ENCODE peak calls at places on chromosomes 5 and 9, in seven cellular contexts. G is fibroblast of lung; Z is GM23338; O is coronary artery; N is mammary epithelial cell; I is A549; J is CD4-positive, CD25-positive, alpha-beta regulatory T cell. B is an unnamed sample.

GRCh38 chr5:103120607-103121200 is 603 bp downstream of the PPIP5K2 start:
- DNase-seq in G (peak; percentile 19), Z (peak; percentile 39), O (no peak), N (peak; percentile 9), I (no peak), J (no peak), B (no peak)

GRCh38 chr9:128587453-128587852 is 35.1 kb downstream of the SPTAN1 start:
- DNase-seq in G (no peak), Z (no peak), O (no peak), N (no peak), I (no peak), J (peak; percentile 25), B (no peak)

GRCh38 chr5:1476967-1477310 is 31.7 kb upstream of the SLC6A3 start:
- DNase-seq in G (no peak), Z (no peak), O (no peak), N (no peak), I (no peak), J (no peak), B (no peak)

GRCh38 chr5:108216890-108217289 is 165.0 kb downstream of the FBXL17 start:
- DNase-seq in G (peak; percentile 86), Z (no peak), O (no peak), N (peak; percentile 20), I (peak; percentile 37), J (no peak), B (no peak)

GRCh38 chr5:154196955-154197652 is 6.6 kb downstream of the GALNT10 start:
- DNase-seq in G (peak; percentile 79), Z (peak; percentile 51), O (no peak), N (no peak), I (peak; percentile 51), J (no peak), B (no peak)

GRCh38 chr9:79542735-79543504 is 28.8 kb upstream of the TLE4 start:
- DNase-seq in G (no peak), Z (no peak), O (no peak), N (no peak), I (no peak), J (no peak), B (no peak)

GRCh38 chr5:55222819-55223124 is 4.3 kb downstream of the MCIDAS start:
- DNase-seq in G (no peak), Z (no peak), O (no peak), N (no peak), I (no peak), J (no peak), B (no peak)

GRCh38 chr5:43602818-43603534 is at the start of gene NNT:
- DNase-seq in G (peak; percentile 59), Z (peak; percentile 83), O (peak; percentile 79), N (peak; percentile 42), I (peak; percentile 55), J (peak; percentile 78), B (peak; percentile 78)

GRCh38 chr9:93622725-93623124 is 46.3 kb downstream of the PHF2 start:
- DNase-seq in G (no peak), Z (no peak), O (no peak), N (no peak), I (no peak), J (no peak), B (no peak)

GRCh38 chr5:125835293-125836172 is 587.7 kb upstream of the GRAMD2B start:
- DNase-seq in G (peak; percentile 51), Z (peak; percentile 83), O (no peak), N (no peak), I (peak; percentile 31), J (no peak), B (no peak)

GRCh38 chr9:87836951-87837715 is 45.5 kb upstream of the SPATA31E1 start:
- DNase-seq in G (peak; percentile 37), Z (no peak), O (no peak), N (no peak), I (no peak), J (no peak), B (no peak)

GRCh38 chr5:142000709-142001484 is 11.9 kb downstream of the GNPDA1 start:
- DNase-seq in G (no peak), Z (peak; percentile 50), O (no peak), N (no peak), I (peak; percentile 34), J (no peak), B (no peak)

DNA sequence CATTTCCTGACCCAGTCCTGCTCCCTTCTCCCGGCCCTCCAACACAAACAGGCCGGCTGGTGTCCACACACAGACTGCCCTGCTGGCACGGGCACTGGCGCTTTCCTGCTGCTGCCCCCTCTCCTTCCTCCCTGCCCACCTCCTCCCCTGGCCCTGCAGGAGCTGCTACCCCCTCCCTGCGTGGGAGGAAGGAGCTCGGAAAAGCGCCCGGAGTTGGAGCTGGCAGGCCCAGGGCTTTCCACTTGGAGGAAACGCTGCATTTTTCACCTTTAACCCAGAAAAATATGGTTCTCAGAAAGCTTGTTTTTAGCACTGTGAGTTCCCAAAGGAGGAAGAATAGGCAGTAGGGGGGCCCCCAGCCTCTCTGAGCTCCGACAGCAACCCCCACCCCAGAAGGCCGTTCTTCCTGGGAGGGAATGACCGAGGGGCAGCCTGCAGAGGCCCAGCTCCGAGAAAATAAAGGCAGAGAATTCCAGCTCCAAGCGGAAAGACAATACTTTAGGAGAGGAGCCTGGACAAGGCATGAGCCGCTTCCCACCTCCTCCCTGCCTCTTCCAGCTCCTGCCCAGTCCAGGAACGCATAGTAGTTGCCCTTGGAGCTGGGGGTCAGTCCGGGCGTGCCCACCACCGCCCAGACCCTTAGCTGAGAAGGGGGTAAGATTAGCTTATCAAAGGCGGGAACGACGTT is 88.9 kb downstream of the LIFR start:
- DNase-seq in G (peak; percentile 66), Z (no peak), O (peak; percentile 92), N (no peak), I (no peak), J (no peak), B (peak; percentile 96)
- H3K4me3 ChIP-seq in G (peak overlapping the region; percentile 25), Z (no peak overlapping the region), O (peak overlapping the region; percentile 54), N (no peak overlapping the region), I (no peak overlapping the region), J (no peak overlapping the region), B (peak overlapping the region; percentile 19)

GRCh38 chr5:77937015-77937908 is 161.1 kb upstream of the TBCA start:
- DNase-seq in G (no peak), Z (no peak), O (no peak), N (no peak), I (no peak), J (no peak), B (no peak)

GRCh38 chr5:77935516-77936364 is 159.6 kb upstream of the TBCA start:
- DNase-seq in G (peak; percentile 17), Z (no peak), O (no peak), N (no peak), I (no peak), J (no peak), B (no peak)

GRCh38 chr5:77936365-77936693 is 160.2 kb upstream of the TBCA start:
- DNase-seq in G (no peak), Z (no peak), O (no peak), N (no peak), I (no peak), J (no peak), B (no peak)
- H3K27ac ChIP-seq in G (no peak overlapping the region), Z (no peak overlapping the region), O (no peak overlapping the region), N (no peak overlapping the region), I (no peak overlapping the region), J (no peak overlapping the region), B (no peak overlapping the region)

GRCh38 chr9:123509646-123510045 is 153.6 kb downstream of the CRB2 start:
- DNase-seq in G (no peak), Z (no peak), O (no peak), N (no peak), I (no peak), J (no peak), B (no peak)

GRCh38 chr9:123511326-123511974 is 155.5 kb downstream of the CRB2 start:
- DNase-seq in G (no peak), Z (no peak), O (no peak), N (no peak), I (no peak), J (no peak), B (no peak)

GRCh38 chr9:123513554-123513953 is 157.6 kb downstream of the CRB2 start:
- DNase-seq in G (no peak), Z (no peak), O (no peak), N (no peak), I (no peak), J (no peak), B (no peak)

GRCh38 chr9:123507992-123508391 is 152.0 kb downstream of the CRB2 start:
- DNase-seq in G (no peak), Z (no peak), O (no peak), N (no peak), I (no peak), J (no peak), B (no peak)
- H3K4me3 ChIP-seq in G (peak overlapping the region; percentile 47), Z (no peak overlapping the region), O (peak overlapping the region; percentile 46), N (no peak overlapping the region), I (no peak overlapping the region), J (no peak overlapping the region), B (peak overlapping the region; percentile 7)

DNA sequence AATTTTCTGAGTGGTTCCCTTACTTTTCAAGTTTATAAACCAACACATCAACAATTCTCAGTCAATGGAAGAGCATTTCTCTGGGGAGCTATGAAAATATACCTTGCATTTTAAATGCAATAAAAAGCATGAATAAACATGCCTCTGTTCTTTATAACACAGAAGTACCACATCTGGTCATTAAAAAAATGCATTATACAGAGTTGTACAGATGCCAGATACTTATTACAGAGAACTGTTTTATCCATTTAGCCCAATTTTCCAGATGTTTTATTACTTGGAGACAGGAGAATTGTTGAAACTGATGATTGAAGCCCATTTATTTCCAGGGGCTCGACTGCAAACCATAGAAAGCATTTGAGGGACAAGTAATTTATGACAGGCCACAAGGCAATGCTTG is 19.2 kb upstream of the HEXB start:
- DNase-seq in G (no peak), Z (no peak), O (no peak), N (no peak), I (no peak), J (no peak), B (no peak)
- H3K27ac ChIP-seq in G (no peak overlapping the region), Z (no peak overlapping the region), O (no peak overlapping the region), N (no peak overlapping the region), I (no peak overlapping the region), J (no peak overlapping the region), B (no peak overlapping the region)

GRCh38 chr5:177349362-177349647 is 2.2 kb downstream of the LMAN2 start:
- DNase-seq in G (no peak), Z (no peak), O (no peak), N (no peak), I (no peak), J (no peak), B (no peak)
- H3K4me3 ChIP-seq in G (no peak overlapping the region), Z (no peak overlapping the region), O (no peak overlapping the region), N (no peak overlapping the region), I (no peak overlapping the region), J (peak overlapping the region; percentile 93), B (no peak overlapping the region)

DNA sequence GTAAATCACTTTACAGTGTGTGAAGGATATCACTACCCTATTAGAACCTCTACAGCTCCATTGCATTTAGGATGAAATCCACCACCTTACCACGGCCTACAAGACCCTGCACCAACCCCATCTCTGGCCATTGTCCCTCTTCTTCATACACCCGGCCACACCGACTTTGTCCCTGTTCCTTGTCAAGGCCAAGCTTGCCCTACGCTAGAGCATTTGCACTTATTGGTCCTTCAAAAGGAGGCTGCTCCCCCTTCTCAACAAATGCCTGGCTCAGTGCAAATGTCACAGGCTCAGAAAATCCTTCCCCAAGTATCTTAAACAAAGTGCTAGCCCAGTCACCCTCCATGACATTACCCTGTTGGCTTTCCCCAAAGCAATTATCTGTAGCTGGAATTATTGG is 4.1 kb upstream of the HRH2 start:
- DNase-seq in G (no peak), Z (no peak), O (no peak), N (no peak), I (no peak), J (no peak), B (no peak)
- H3K27ac ChIP-seq in G (no peak overlapping the region), Z (no peak overlapping the region), O (peak overlapping the region; percentile 50), N (no peak overlapping the region), I (no peak overlapping the region), J (peak overlapping the region; percentile 67), B (peak overlapping the region; percentile 15)

B was measured in tibial artery.